ENCODE peak calls at places on chromosomes 5 and 9, in six cellular contexts. One of them, this sample, is unnamed.

GRCh38 chr5:64147849-64148441 is 17.7 kb upstream of the RNF180 start:
- DNase-seq in EL: peak; percentile 41
- DNase-seq in non-pigmented ciliary epithelial cell: no peak
- DNase-seq in stimulated activated CD8-positive, alpha-beta memory T cell treated with anti-CD3 and anti-CD28 coated beads, Interleukin-15, amount 100 ng/mL, for 1 hour: no peak
- DNase-seq in left lobe of liver: peak; percentile 77
- DNase-seq in dorsolateral prefrontal cortex: peak; percentile 28
- DNase-seq in this sample: peak; percentile 21

GRCh38 chr5:170596482-170596881 is 92.7 kb downstream of the KCNIP1 start:
- DNase-seq in EL: no peak
- DNase-seq in non-pigmented ciliary epithelial cell: no peak
- DNase-seq in stimulated activated CD8-positive, alpha-beta memory T cell treated with anti-CD3 and anti-CD28 coated beads, Interleukin-15, amount 100 ng/mL, for 1 hour: no peak
- DNase-seq in left lobe of liver: no peak
- DNase-seq in dorsolateral prefrontal cortex: no peak
- DNase-seq in this sample: no peak

GRCh38 chr5:1883120-1883924 is 597 bp upstream of the IRX4 start:
- DNase-seq in EL: no peak
- DNase-seq in non-pigmented ciliary epithelial cell: no peak
- DNase-seq in stimulated activated CD8-positive, alpha-beta memory T cell treated with anti-CD3 and anti-CD28 coated beads, Interleukin-15, amount 100 ng/mL, for 1 hour: no peak
- DNase-seq in left lobe of liver: no peak
- DNase-seq in dorsolateral prefrontal cortex: no peak
- DNase-seq in this sample: peak; percentile 77

GRCh38 chr5:111779260-111780254 is 22.6 kb upstream of the NREP start:
- DNase-seq in EL: no peak
- DNase-seq in non-pigmented ciliary epithelial cell: no peak
- DNase-seq in stimulated activated CD8-positive, alpha-beta memory T cell treated with anti-CD3 and anti-CD28 coated beads, Interleukin-15, amount 100 ng/mL, for 1 hour: no peak
- DNase-seq in left lobe of liver: no peak
- DNase-seq in dorsolateral prefrontal cortex: no peak
- DNase-seq in this sample: no peak

GRCh38 chr5:39759696-39760095 is 334.9 kb upstream of the DAB2 start:
- DNase-seq in EL: peak; percentile 33
- DNase-seq in non-pigmented ciliary epithelial cell: no peak
- DNase-seq in stimulated activated CD8-positive, alpha-beta memory T cell treated with anti-CD3 and anti-CD28 coated beads, Interleukin-15, amount 100 ng/mL, for 1 hour: no peak
- DNase-seq in left lobe of liver: no peak
- DNase-seq in dorsolateral prefrontal cortex: no peak
- DNase-seq in this sample: no peak

GRCh38 chr5:142364251-142365145 is 39.7 kb upstream of the SPRY4 start:
- DNase-seq in EL: no peak
- DNase-seq in non-pigmented ciliary epithelial cell: no peak
- DNase-seq in stimulated activated CD8-positive, alpha-beta memory T cell treated with anti-CD3 and anti-CD28 coated beads, Interleukin-15, amount 100 ng/mL, for 1 hour: no peak
- DNase-seq in left lobe of liver: peak; percentile 58
- DNase-seq in dorsolateral prefrontal cortex: no peak
- DNase-seq in this sample: peak; percentile 56

GRCh38 chr9:116496167-116496566 is 190.9 kb upstream of the TRIM32 start:
- DNase-seq in EL: no peak
- DNase-seq in non-pigmented ciliary epithelial cell: no peak
- DNase-seq in stimulated activated CD8-positive, alpha-beta memory T cell treated with anti-CD3 and anti-CD28 coated beads, Interleukin-15, amount 100 ng/mL, for 1 hour: no peak
- DNase-seq in left lobe of liver: no peak
- DNase-seq in dorsolateral prefrontal cortex: no peak
- DNase-seq in this sample: no peak

GRCh38 chr9:7325980-7326379 is 473.6 kb downstream of the DMAC1 start:
- DNase-seq in EL: no peak
- DNase-seq in non-pigmented ciliary epithelial cell: no peak
- DNase-seq in stimulated activated CD8-positive, alpha-beta memory T cell treated with anti-CD3 and anti-CD28 coated beads, Interleukin-15, amount 100 ng/mL, for 1 hour: no peak
- DNase-seq in left lobe of liver: no peak
- DNase-seq in dorsolateral prefrontal cortex: no peak
- DNase-seq in this sample: no peak

GRCh38 chr9:112728401-112728800 is 10.5 kb upstream of the INIP start:
- DNase-seq in EL: no peak
- DNase-seq in non-pigmented ciliary epithelial cell: no peak
- DNase-seq in stimulated activated CD8-positive, alpha-beta memory T cell treated with anti-CD3 and anti-CD28 coated beads, Interleukin-15, amount 100 ng/mL, for 1 hour: no peak
- DNase-seq in left lobe of liver: no peak
- DNase-seq in dorsolateral prefrontal cortex: no peak
- DNase-seq in this sample: no peak

GRCh38 chr5:147780924-147781530 is 1.5 kb downstream of the JAKMIP2 start:
- DNase-seq in EL: no peak
- DNase-seq in non-pigmented ciliary epithelial cell: no peak
- DNase-seq in stimulated activated CD8-positive, alpha-beta memory T cell treated with anti-CD3 and anti-CD28 coated beads, Interleukin-15, amount 100 ng/mL, for 1 hour: no peak
- DNase-seq in left lobe of liver: no peak
- DNase-seq in dorsolateral prefrontal cortex: no peak
- DNase-seq in this sample: no peak

GRCh38 chr5:78077369-78078068 is 217.0 kb downstream of the AP3B1 start:
- DNase-seq in EL: no peak
- DNase-seq in non-pigmented ciliary epithelial cell: no peak
- DNase-seq in stimulated activated CD8-positive, alpha-beta memory T cell treated with anti-CD3 and anti-CD28 coated beads, Interleukin-15, amount 100 ng/mL, for 1 hour: no peak
- DNase-seq in left lobe of liver: no peak
- DNase-seq in dorsolateral prefrontal cortex: no peak
- DNase-seq in this sample: no peak

GRCh38 chr5:143206194-143207053 is 197.1 kb downstream of the NR3C1 start:
- DNase-seq in EL: no peak
- DNase-seq in non-pigmented ciliary epithelial cell: no peak
- DNase-seq in stimulated activated CD8-positive, alpha-beta memory T cell treated with anti-CD3 and anti-CD28 coated beads, Interleukin-15, amount 100 ng/mL, for 1 hour: no peak
- DNase-seq in left lobe of liver: no peak
- DNase-seq in dorsolateral prefrontal cortex: no peak
- DNase-seq in this sample: no peak

GRCh38 chr5:56633950-56634349 is 181.4 kb upstream of the MAP3K1 start:
- DNase-seq in EL: peak; percentile 32
- DNase-seq in non-pigmented ciliary epithelial cell: no peak
- DNase-seq in stimulated activated CD8-positive, alpha-beta memory T cell treated with anti-CD3 and anti-CD28 coated beads, Interleukin-15, amount 100 ng/mL, for 1 hour: no peak
- DNase-seq in left lobe of liver: no peak
- DNase-seq in dorsolateral prefrontal cortex: no peak
- DNase-seq in this sample: no peak

GRCh38 chr9:87370003-87370685 is 127.5 kb upstream of the DAPK1 start:
- DNase-seq in EL: no peak
- DNase-seq in non-pigmented ciliary epithelial cell: no peak
- DNase-seq in stimulated activated CD8-positive, alpha-beta memory T cell treated with anti-CD3 and anti-CD28 coated beads, Interleukin-15, amount 100 ng/mL, for 1 hour: no peak
- DNase-seq in left lobe of liver: no peak
- DNase-seq in dorsolateral prefrontal cortex: no peak
- DNase-seq in this sample: no peak

GRCh38 chr5:127518319-127518621 is 830 bp downstream of the PRRC1 start:
- DNase-seq in EL: no peak
- DNase-seq in non-pigmented ciliary epithelial cell: no peak
- DNase-seq in stimulated activated CD8-positive, alpha-beta memory T cell treated with anti-CD3 and anti-CD28 coated beads, Interleukin-15, amount 100 ng/mL, for 1 hour: no peak
- DNase-seq in left lobe of liver: no peak
- DNase-seq in dorsolateral prefrontal cortex: no peak
- DNase-seq in this sample: peak; percentile 43

GRCh38 chr5:27217160-27217956 is 179.0 kb upstream of the CDH9 start:
- DNase-seq in EL: no peak
- DNase-seq in non-pigmented ciliary epithelial cell: no peak
- DNase-seq in stimulated activated CD8-positive, alpha-beta memory T cell treated with anti-CD3 and anti-CD28 coated beads, Interleukin-15, amount 100 ng/mL, for 1 hour: no peak
- DNase-seq in left lobe of liver: no peak
- DNase-seq in dorsolateral prefrontal cortex: no peak
- DNase-seq in this sample: peak; percentile 4

GRCh38 chr5:88519066-88519465 is 250.4 kb upstream of the TMEM161B start:
- DNase-seq in EL: no peak
- DNase-seq in non-pigmented ciliary epithelial cell: no peak
- DNase-seq in stimulated activated CD8-positive, alpha-beta memory T cell treated with anti-CD3 and anti-CD28 coated beads, Interleukin-15, amount 100 ng/mL, for 1 hour: no peak
- DNase-seq in left lobe of liver: no peak
- DNase-seq in dorsolateral prefrontal cortex: no peak
- DNase-seq in this sample: no peak

GRCh38 chr9:130815242-130815808 is 19.7 kb upstream of the ABL1 start:
- DNase-seq in EL: no peak
- DNase-seq in non-pigmented ciliary epithelial cell: no peak
- DNase-seq in stimulated activated CD8-positive, alpha-beta memory T cell treated with anti-CD3 and anti-CD28 coated beads, Interleukin-15, amount 100 ng/mL, for 1 hour: no peak
- DNase-seq in left lobe of liver: no peak
- DNase-seq in dorsolateral prefrontal cortex: no peak
- DNase-seq in this sample: no peak

GRCh38 chr5:157047898-157048297 is 11.0 kb downstream of the HAVCR1 start:
- DNase-seq in EL: no peak
- DNase-seq in non-pigmented ciliary epithelial cell: no peak
- DNase-seq in stimulated activated CD8-positive, alpha-beta memory T cell treated with anti-CD3 and anti-CD28 coated beads, Interleukin-15, amount 100 ng/mL, for 1 hour: no peak
- DNase-seq in left lobe of liver: no peak
- DNase-seq in dorsolateral prefrontal cortex: no peak
- DNase-seq in this sample: no peak

GRCh38 chr5:54249210-54250028 is 61.0 kb downstream of the ARL15 start:
- DNase-seq in EL: peak; percentile 49
- DNase-seq in non-pigmented ciliary epithelial cell: no peak
- DNase-seq in stimulated activated CD8-positive, alpha-beta memory T cell treated with anti-CD3 and anti-CD28 coated beads, Interleukin-15, amount 100 ng/mL, for 1 hour: no peak
- DNase-seq in left lobe of liver: no peak
- DNase-seq in dorsolateral prefrontal cortex: no peak
- DNase-seq in this sample: no peak

GRCh38 chr5:79330071-79330470 is 94.1 kb downstream of the JMY start:
- DNase-seq in EL: peak; percentile 28
- DNase-seq in non-pigmented ciliary epithelial cell: no peak
- DNase-seq in stimulated activated CD8-positive, alpha-beta memory T cell treated with anti-CD3 and anti-CD28 coated beads, Interleukin-15, amount 100 ng/mL, for 1 hour: no peak
- DNase-seq in left lobe of liver: no peak
- DNase-seq in dorsolateral prefrontal cortex: no peak
- DNase-seq in this sample: no peak

GRCh38 chr5:138574744-138575193 is 432 bp downstream of the HSPA9 start:
- DNase-seq in EL: no peak
- DNase-seq in non-pigmented ciliary epithelial cell: no peak
- DNase-seq in stimulated activated CD8-positive, alpha-beta memory T cell treated with anti-CD3 and anti-CD28 coated beads, Interleukin-15, amount 100 ng/mL, for 1 hour: no peak
- DNase-seq in left lobe of liver: no peak
- DNase-seq in dorsolateral prefrontal cortex: no peak
- DNase-seq in this sample: peak; percentile 40

GRCh38 chr9:38186372-38187115 is 117.5 kb upstream of the SHB start:
- DNase-seq in EL: no peak
- DNase-seq in non-pigmented ciliary epithelial cell: no peak
- DNase-seq in stimulated activated CD8-positive, alpha-beta memory T cell treated with anti-CD3 and anti-CD28 coated beads, Interleukin-15, amount 100 ng/mL, for 1 hour: no peak
- DNase-seq in left lobe of liver: no peak
- DNase-seq in dorsolateral prefrontal cortex: no peak
- DNase-seq in this sample: no peak

GRCh38 chr5:41843456-41844112 is 26.6 kb downstream of the OXCT1 start:
- DNase-seq in EL: peak; percentile 64
- DNase-seq in non-pigmented ciliary epithelial cell: peak; percentile 15
- DNase-seq in stimulated activated CD8-positive, alpha-beta memory T cell treated with anti-CD3 and anti-CD28 coated beads, Interleukin-15, amount 100 ng/mL, for 1 hour: no peak
- DNase-seq in left lobe of liver: no peak
- DNase-seq in dorsolateral prefrontal cortex: no peak
- DNase-seq in this sample: peak; percentile 70

GRCh38 chr5:86878250-86878649 is 260.5 kb downstream of the COX7C start:
- DNase-seq in EL: no peak
- DNase-seq in non-pigmented ciliary epithelial cell: no peak
- DNase-seq in stimulated activated CD8-positive, alpha-beta memory T cell treated with anti-CD3 and anti-CD28 coated beads, Interleukin-15, amount 100 ng/mL, for 1 hour: no peak
- DNase-seq in left lobe of liver: no peak
- DNase-seq in dorsolateral prefrontal cortex: no peak
- DNase-seq in this sample: no peak

GRCh38 chr9:133375116-133375723 is 640 bp downstream of the SURF4 start:
- DNase-seq in EL: peak; percentile 58
- DNase-seq in non-pigmented ciliary epithelial cell: no peak
- DNase-seq in stimulated activated CD8-positive, alpha-beta memory T cell treated with anti-CD3 and anti-CD28 coated beads, Interleukin-15, amount 100 ng/mL, for 1 hour: no peak
- DNase-seq in left lobe of liver: peak; percentile 77
- DNase-seq in dorsolateral prefrontal cortex: no peak
- DNase-seq in this sample: peak; percentile 47

GRCh38 chr5:172758077-172758835 is 12.7 kb downstream of the DUSP1 start:
- DNase-seq in EL: peak; percentile 98
- DNase-seq in non-pigmented ciliary epithelial cell: peak; percentile 85
- DNase-seq in stimulated activated CD8-positive, alpha-beta memory T cell treated with anti-CD3 and anti-CD28 coated beads, Interleukin-15, amount 100 ng/mL, for 1 hour: no peak
- DNase-seq in left lobe of liver: no peak
- DNase-seq in dorsolateral prefrontal cortex: no peak
- DNase-seq in this sample: peak; percentile 95

This sample was measured in A549.